ENCODE peak calls at places on chromosome 1, in nine cellular contexts. Z is hepatocyte, R is heart right ventricle, Q is GM23338, B is left ventricle myocardium inferior, G is K562, F is sigmoid colon, M is HCT116, T is esophagus muscularis mucosa. S is an unnamed sample.

GRCh38 chr1:154222918-154223317 is 2.2 kb downstream of the UBAP2L start:
- DNase-seq in Z (no peak), R (no peak), Q (no peak), B (no peak), G (no peak), F (no peak), M (no peak), T (no peak), S (no peak)

GRCh38 chr1:206706298-206706791 is 21.6 kb downstream of the MAPKAPK2 start:
- DNase-seq in Z (peak; percentile 40), R (no peak), Q (peak; percentile 47), B (no peak), G (no peak), F (peak; percentile 82), M (no peak), T (no peak), S (peak; percentile 92)

GRCh38 chr1:93061895-93062792 is 16.9 kb upstream of the MTF2 start:
- DNase-seq in Z (peak; percentile 63), R (no peak), Q (peak; percentile 81), B (no peak), G (peak; percentile 66), F (no peak), M (peak; percentile 47), T (no peak), S (no peak)

GRCh38 chr1:92482665-92483441 is 3.9 kb downstream of the GFI1 start:
- DNase-seq in Z (no peak), R (no peak), Q (peak; percentile 62), B (no peak), G (no peak), F (no peak), M (no peak), T (no peak), S (no peak)

GRCh38 chr1:36107394-36107793 is 17.6 kb downstream of the COL8A2 start:
- DNase-seq in Z (no peak), R (no peak), Q (no peak), B (no peak), G (no peak), F (no peak), M (no peak), T (no peak), S (no peak)

GRCh38 chr1:167477962-167478361 is 40.4 kb downstream of the CD247 start:
- DNase-seq in Z (no peak), R (no peak), Q (no peak), B (no peak), G (no peak), F (peak; percentile 38), M (no peak), T (no peak), S (no peak)

GRCh38 chr1:187838335-187839293 is 1009.9 kb downstream of the PLA2G4A start:
- DNase-seq in Z (peak; percentile 42), R (no peak), Q (no peak), B (no peak), G (no peak), F (no peak), M (no peak), T (no peak), S (no peak)

GRCh38 chr1:203354246-203354645 is 3.3 kb upstream of the FMOD start:
- DNase-seq in Z (no peak), R (no peak), Q (no peak), B (no peak), G (no peak), F (peak; percentile 64), M (no peak), T (no peak), S (no peak)

GRCh38 chr1:235329139-235329808 is 904 bp downstream of the GGPS1 start:
- DNase-seq in Z (peak; percentile 64), R (no peak), Q (peak; percentile 47), B (no peak), G (peak; percentile 73), F (peak; percentile 72), M (no peak), T (no peak), S (peak; percentile 74)
- TF ChIP-seq CTCF in Z (peak; percentile 32), R (peak; percentile 11), Q (peak; percentile 17), B (no peak), G (peak; percentile 45), F (no peak), M (no peak), T (no peak), S (no peak)

GRCh38 chr1:202133016-202133415 is 10.3 kb downstream of the GPR37L1 start:
- DNase-seq in Z (peak; percentile 4), R (no peak), Q (no peak), B (no peak), G (no peak), F (peak; percentile 77), M (no peak), T (no peak), S (no peak)
- H3K27ac ChIP-seq in Z (no peak overlapping the region), R (peak overlapping the region; percentile 73), Q (peak overlapping the region; percentile 59), B (peak overlapping the region; percentile 85), G (no peak overlapping the region), F (peak overlapping the region; percentile 88), M (no peak overlapping the region), T (peak overlapping the region; percentile 89), S (peak overlapping the region; percentile 88)

DNA sequence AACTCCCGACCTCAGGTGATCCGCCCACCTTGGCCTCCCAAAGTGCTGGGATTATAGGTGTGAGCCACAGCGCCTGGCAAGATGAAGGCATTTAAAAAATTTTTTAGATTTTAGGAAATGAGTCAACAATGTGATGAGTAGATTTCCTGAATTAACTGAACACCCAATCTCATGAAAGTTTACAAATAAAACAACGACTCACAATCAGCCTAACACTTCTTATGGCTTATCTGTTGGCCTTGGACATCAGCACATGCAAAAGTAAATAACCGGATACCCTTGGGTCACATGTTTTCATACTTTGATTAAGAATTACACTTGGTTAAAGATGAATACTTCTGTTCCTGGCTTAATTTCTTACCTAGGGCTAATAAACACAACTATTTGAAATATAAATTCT is 3.0 kb downstream of the GNG12 start:
- DNase-seq in Z (no peak), R (no peak), Q (no peak), B (no peak), G (no peak), F (no peak), M (no peak), T (no peak), S (no peak)
- H3K4me3 ChIP-seq in Z (peak overlapping the region; percentile 82), R (no peak overlapping the region), Q (no peak overlapping the region), B (peak overlapping the region; percentile 94), G (no peak overlapping the region), F (no peak overlapping the region), M (no peak overlapping the region), T (no peak overlapping the region), S (peak overlapping the region; percentile 93)

GRCh38 chr1:212584092-212584886 is 24.3 kb upstream of the ATF3 start:
- DNase-seq in Z (no peak), R (no peak), Q (no peak), B (no peak), G (no peak), F (no peak), M (no peak), T (peak; percentile 88), S (no peak)
- TF ChIP-seq CTCF in Z (no peak), R (no peak), Q (no peak), B (no peak), G (no peak), F (no peak), M (no peak), T (no peak), S (no peak)

S was measured in coronary artery.